ENCODE peak calls at places on chromosomes 12 and 14, in five cellular contexts. X, V, D, Y and N are unnamed samples.

GRCh38 chr12:113800201-113800600 is 165.9 kb downstream of the RBM19 start:
- DNase-seq in V (no peak), X (no peak), Y (no peak), D (no peak), N (no peak)

GRCh38 chr12:27899151-27899661 is 73.3 kb downstream of the PTHLH start:
- DNase-seq in X (no peak), Y (peak), V (no peak), D (no peak), N (no peak)

GRCh38 chr12:105672171-105672570 is 341.7 kb downstream of the C12orf75 start:
- DNase-seq in V (no peak), Y (no peak), D (no peak), X (no peak), N (peak)

GRCh38 chr12:12684375-12685106 is 11.4 kb downstream of the GPR19 start:
- DNase-seq in X (no peak), Y (peak), D (peak), V (no peak), N (no peak)

GRCh38 chr12:115640929-115641328 is 636.6 kb downstream of the MED13L start:
- DNase-seq in D (no peak), V (no peak), Y (peak), X (no peak), N (no peak)

GRCh38 chr14:80055912-80056801 is 155.1 kb downstream of the DIO2 start:
- DNase-seq in V (no peak), Y (peak), D (peak), X (peak), N (no peak)

GRCh38 chr12:88336071-88336768 is 194.1 kb downstream of the TMTC3 start:
- DNase-seq in Y (no peak), V (no peak), X (no peak), D (no peak), N (no peak)

GRCh38 chr12:118526255-118527095 is 150.1 kb downstream of the SUDS3 start:
- DNase-seq in V (no peak), X (no peak), D (no peak), Y (no peak), N (peak)

GRCh38 chr14:95024380-95024779 is 132.9 kb downstream of the DICER1 start:
- DNase-seq in X (no peak), V (no peak), Y (no peak), D (no peak), N (no peak)

GRCh38 chr12:99453831-99454538 is 193.6 kb upstream of the GARIN6 start:
- DNase-seq in V (no peak), Y (no peak), D (no peak), X (no peak), N (no peak)

GRCh38 chr12:104930388-104931326 is 27.4 kb downstream of the SLC41A2 start:
- DNase-seq in Y (no peak), V (no peak), D (no peak), X (no peak), N (no peak)

GRCh38 chr12:119177056-119177325 is 1.7 kb upstream of the HSPB8 start:
- DNase-seq in V (no peak), Y (no peak), D (no peak), X (no peak), N (no peak)

GRCh38 chr14:57854571-57854970 is 11.3 kb downstream of the SLC35F4 start:
- DNase-seq in X (no peak), Y (no peak), V (no peak), D (no peak), N (no peak)

GRCh38 chr14:78721756-78722455 is 551.7 kb downstream of the NRXN3 start:
- DNase-seq in Y (no peak), D (no peak), X (no peak), V (no peak), N (no peak)

GRCh38 chr12:44876554-44877275 is 600 bp upstream of the NELL2 start:
- DNase-seq in V (peak), D (peak), Y (no peak), X (peak), N (no peak)

GRCh38 chr12:116878567-116879508 is 2.4 kb downstream of the HRK start:
- DNase-seq in D (no peak), V (no peak), Y (no peak), X (no peak), N (no peak)

GRCh38 chr14:65000868-65001600 is 14.3 kb downstream of the FNTB start:
- DNase-seq in D (no peak), Y (no peak), X (no peak), V (no peak), N (no peak)

GRCh38 chr12:19220205-19220604 is 90.7 kb downstream of the PLEKHA5 start:
- DNase-seq in X (no peak), Y (peak), D (no peak), V (no peak), N (no peak)

GRCh38 chr12:48788852-48789775 is at the start of gene ADCY6:
- DNase-seq in Y (peak), V (no peak), X (peak), D (peak), N (peak)

GRCh38 chr12:124636138-124636968 is 68.9 kb upstream of the NCOR2 start:
- DNase-seq in D (no peak), V (peak), X (no peak), Y (peak), N (no peak)

GRCh38 chr12:29253916-29254625 is 105.0 kb downstream of the FAR2 start:
- DNase-seq in Y (no peak), D (no peak), X (no peak), V (no peak), N (no peak)

GRCh38 chr14:61147369-61147897 is 133.7 kb downstream of the TMEM30B start:
- DNase-seq in Y (no peak), X (no peak), D (no peak), V (no peak), N (no peak)

GRCh38 chr12:34363050-34363673 is 340.9 kb downstream of the ALG10 start:
- DNase-seq in D (no peak), V (no peak), X (no peak), Y (peak), N (no peak)

GRCh38 chr14:65382586-65382985 is 29.9 kb upstream of the FUT8 start:
- DNase-seq in D (no peak), V (no peak), Y (no peak), X (no peak), N (no peak)

GRCh38 chr12:8912910-8913309 is 1.4 kb upstream of the PHC1 start:
- DNase-seq in X (no peak), Y (no peak), D (no peak), V (no peak), N (no peak)

GRCh38 chr14:81986005-81986404 is 452.4 kb upstream of the SEL1L start:
- DNase-seq in X (no peak), V (no peak), D (no peak), Y (no peak), N (no peak)

GRCh38 chr12:80622271-80622670 is 85.2 kb upstream of the MYF6 start:
- DNase-seq in Y (peak), D (no peak), V (no peak), X (no peak), N (no peak)

GRCh38 chr12:9673404-9674225 is 4.1 kb downstream of the CLEC2D start:
- DNase-seq in X (peak), V (peak), D (no peak), Y (peak), N (peak)

GRCh38 chr12:103955811-103956514 is 9.7 kb upstream of the TDG start:
- DNase-seq in V (no peak), X (no peak), D (no peak), Y (no peak), N (no peak)

GRCh38 chr12:23525450-23526072 is 423.9 kb downstream of the SOX5 start:
- DNase-seq in D (no peak), V (no peak), X (no peak), Y (no peak), N (no peak)

GRCh38 chr14:91934554-91935285 is 12.8 kb downstream of the FBLN5 start:
- DNase-seq in Y (no peak), X (peak), V (no peak), D (no peak), N (no peak)

GRCh38 chr14:58749066-58749669 is 111.4 kb downstream of the DACT1 start:
- DNase-seq in Y (peak), V (no peak), X (peak), D (no peak), N (no peak)

GRCh38 chr14:104150201-104151027 is 12.0 kb downstream of the KIF26A start:
- DNase-seq in Y (no peak), D (no peak), V (no peak), X (no peak), N (no peak)